ENCODE peak calls at places on chromosomes 1 and 21, in ten cellular contexts. One of them, this sample, is unnamed.

GRCh38 chr21:45983981-45984551 is 2.5 kb downstream of the COL6A1 start:
- DNase-seq in esophagus squamous epithelium: no peak
- DNase-seq in thoracic aorta: no peak
- DNase-seq in left ventricle myocardium inferior: peak
- DNase-seq in IMR-90: no peak
- DNase-seq in fibroblast of mammary gland: peak
- DNase-seq in upper lobe of right lung: peak
- DNase-seq in epithelial cell of esophagus: no peak
- DNase-seq in stomach: no peak
- DNase-seq in cardiac fibroblast: no peak
- DNase-seq in this sample: peak

GRCh38 chr1:47725732-47726495 is 271.3 kb downstream of the TRABD2B start:
- DNase-seq in esophagus squamous epithelium: no peak
- DNase-seq in thoracic aorta: no peak
- DNase-seq in left ventricle myocardium inferior: peak
- DNase-seq in IMR-90: peak
- DNase-seq in fibroblast of mammary gland: peak
- DNase-seq in upper lobe of right lung: peak
- DNase-seq in epithelial cell of esophagus: peak
- DNase-seq in stomach: peak
- DNase-seq in cardiac fibroblast: peak
- DNase-seq in this sample: peak

GRCh38 chr1:236522937-236523703 is 662 bp upstream of the LGALS8 start:
- DNase-seq in esophagus squamous epithelium: no peak
- DNase-seq in thoracic aorta: no peak
- DNase-seq in left ventricle myocardium inferior: peak
- DNase-seq in IMR-90: no peak
- DNase-seq in fibroblast of mammary gland: no peak
- DNase-seq in upper lobe of right lung: no peak
- DNase-seq in epithelial cell of esophagus: peak
- DNase-seq in stomach: peak
- DNase-seq in cardiac fibroblast: no peak
- DNase-seq in this sample: peak

GRCh38 chr1:204992940-204993339 is 50.1 kb upstream of the CNTN2 start:
- DNase-seq in esophagus squamous epithelium: no peak
- DNase-seq in thoracic aorta: no peak
- DNase-seq in left ventricle myocardium inferior: no peak
- DNase-seq in IMR-90: no peak
- DNase-seq in fibroblast of mammary gland: no peak
- DNase-seq in upper lobe of right lung: no peak
- DNase-seq in epithelial cell of esophagus: no peak
- DNase-seq in stomach: no peak
- DNase-seq in cardiac fibroblast: no peak
- DNase-seq in this sample: no peak

GRCh38 chr1:208461680-208462079 is 217.5 kb upstream of the PLXNA2 start:
- DNase-seq in esophagus squamous epithelium: no peak
- DNase-seq in thoracic aorta: no peak
- DNase-seq in left ventricle myocardium inferior: no peak
- DNase-seq in IMR-90: no peak
- DNase-seq in fibroblast of mammary gland: no peak
- DNase-seq in upper lobe of right lung: no peak
- DNase-seq in epithelial cell of esophagus: peak
- DNase-seq in stomach: no peak
- DNase-seq in cardiac fibroblast: no peak
- DNase-seq in this sample: no peak

GRCh38 chr1:226653311-226653921 is 85.7 kb downstream of the ITPKB start:
- DNase-seq in esophagus squamous epithelium: no peak
- DNase-seq in thoracic aorta: no peak
- DNase-seq in left ventricle myocardium inferior: peak
- DNase-seq in IMR-90: no peak
- DNase-seq in fibroblast of mammary gland: no peak
- DNase-seq in upper lobe of right lung: no peak
- DNase-seq in epithelial cell of esophagus: no peak
- DNase-seq in stomach: no peak
- DNase-seq in cardiac fibroblast: no peak
- DNase-seq in this sample: no peak

GRCh38 chr1:205812878-205813754 is at the start of gene SLC41A1:
- DNase-seq in esophagus squamous epithelium: peak
- DNase-seq in thoracic aorta: peak
- DNase-seq in left ventricle myocardium inferior: peak
- DNase-seq in IMR-90: peak
- DNase-seq in fibroblast of mammary gland: peak
- DNase-seq in upper lobe of right lung: peak
- DNase-seq in epithelial cell of esophagus: peak
- DNase-seq in stomach: peak
- DNase-seq in cardiac fibroblast: peak
- DNase-seq in this sample: peak

GRCh38 chr1:63595435-63595834 is 2.2 kb downstream of the PGM1 start:
- DNase-seq in esophagus squamous epithelium: no peak
- DNase-seq in thoracic aorta: no peak
- DNase-seq in left ventricle myocardium inferior: no peak
- DNase-seq in IMR-90: no peak
- DNase-seq in fibroblast of mammary gland: no peak
- DNase-seq in upper lobe of right lung: no peak
- DNase-seq in epithelial cell of esophagus: no peak
- DNase-seq in stomach: no peak
- DNase-seq in cardiac fibroblast: no peak
- DNase-seq in this sample: no peak

GRCh38 chr1:79235221-79236002 is 228.9 kb upstream of the ADGRL4 start:
- DNase-seq in esophagus squamous epithelium: no peak
- DNase-seq in thoracic aorta: no peak
- DNase-seq in left ventricle myocardium inferior: no peak
- DNase-seq in IMR-90: no peak
- DNase-seq in fibroblast of mammary gland: peak
- DNase-seq in upper lobe of right lung: no peak
- DNase-seq in epithelial cell of esophagus: no peak
- DNase-seq in stomach: no peak
- DNase-seq in cardiac fibroblast: peak
- DNase-seq in this sample: no peak

GRCh38 chr1:17233675-17234074 is 15.2 kb upstream of the PADI3 start:
- DNase-seq in esophagus squamous epithelium: no peak
- DNase-seq in thoracic aorta: peak
- DNase-seq in left ventricle myocardium inferior: peak
- DNase-seq in IMR-90: peak
- DNase-seq in fibroblast of mammary gland: peak
- DNase-seq in upper lobe of right lung: peak
- DNase-seq in epithelial cell of esophagus: peak
- DNase-seq in stomach: peak
- DNase-seq in cardiac fibroblast: peak
- DNase-seq in this sample: no peak

GRCh38 chr1:157992813-157993178 is 649 bp upstream of the KIRREL1 start:
- DNase-seq in esophagus squamous epithelium: no peak
- DNase-seq in thoracic aorta: no peak
- DNase-seq in left ventricle myocardium inferior: no peak
- DNase-seq in IMR-90: no peak
- DNase-seq in fibroblast of mammary gland: peak
- DNase-seq in upper lobe of right lung: no peak
- DNase-seq in epithelial cell of esophagus: no peak
- DNase-seq in stomach: no peak
- DNase-seq in cardiac fibroblast: no peak
- DNase-seq in this sample: no peak

GRCh38 chr1:8712413-8713229 is 104.8 kb downstream of the RERE start:
- DNase-seq in esophagus squamous epithelium: no peak
- DNase-seq in thoracic aorta: no peak
- DNase-seq in left ventricle myocardium inferior: no peak
- DNase-seq in IMR-90: peak
- DNase-seq in fibroblast of mammary gland: peak
- DNase-seq in upper lobe of right lung: no peak
- DNase-seq in epithelial cell of esophagus: peak
- DNase-seq in stomach: no peak
- DNase-seq in cardiac fibroblast: peak
- DNase-seq in this sample: no peak

GRCh38 chr1:115529216-115529897 is 112.4 kb upstream of the VANGL1 start:
- DNase-seq in esophagus squamous epithelium: no peak
- DNase-seq in thoracic aorta: no peak
- DNase-seq in left ventricle myocardium inferior: no peak
- DNase-seq in IMR-90: no peak
- DNase-seq in fibroblast of mammary gland: peak
- DNase-seq in upper lobe of right lung: no peak
- DNase-seq in epithelial cell of esophagus: peak
- DNase-seq in stomach: no peak
- DNase-seq in cardiac fibroblast: no peak
- DNase-seq in this sample: no peak

GRCh38 chr1:11703357-11704225 is 12.1 kb downstream of the DRAXIN start:
- DNase-seq in esophagus squamous epithelium: no peak
- DNase-seq in thoracic aorta: no peak
- DNase-seq in left ventricle myocardium inferior: no peak
- DNase-seq in IMR-90: no peak
- DNase-seq in fibroblast of mammary gland: no peak
- DNase-seq in upper lobe of right lung: no peak
- DNase-seq in epithelial cell of esophagus: no peak
- DNase-seq in stomach: no peak
- DNase-seq in cardiac fibroblast: no peak
- DNase-seq in this sample: no peak

GRCh38 chr1:5831600-5832335 is 160.5 kb downstream of the NPHP4 start:
- DNase-seq in esophagus squamous epithelium: no peak
- DNase-seq in thoracic aorta: no peak
- DNase-seq in left ventricle myocardium inferior: no peak
- DNase-seq in IMR-90: no peak
- DNase-seq in fibroblast of mammary gland: no peak
- DNase-seq in upper lobe of right lung: no peak
- DNase-seq in epithelial cell of esophagus: no peak
- DNase-seq in stomach: no peak
- DNase-seq in cardiac fibroblast: no peak
- DNase-seq in this sample: peak

GRCh38 chr1:43570784-43571183 is 40.1 kb downstream of the PTPRF start:
- DNase-seq in esophagus squamous epithelium: no peak
- DNase-seq in thoracic aorta: no peak
- DNase-seq in left ventricle myocardium inferior: no peak
- DNase-seq in IMR-90: no peak
- DNase-seq in fibroblast of mammary gland: no peak
- DNase-seq in upper lobe of right lung: no peak
- DNase-seq in epithelial cell of esophagus: no peak
- DNase-seq in stomach: no peak
- DNase-seq in cardiac fibroblast: no peak
- DNase-seq in this sample: no peak
- TF ChIP-seq CTCF in esophagus squamous epithelium: no peak
- TF ChIP-seq CTCF in thoracic aorta: no peak
- TF ChIP-seq CTCF in left ventricle myocardium inferior: no peak
- TF ChIP-seq CTCF in IMR-90: no peak
- TF ChIP-seq CTCF in fibroblast of mammary gland: no peak
- TF ChIP-seq CTCF in upper lobe of right lung: no peak
- TF ChIP-seq CTCF in epithelial cell of esophagus: no peak
- TF ChIP-seq CTCF in stomach: no peak
- TF ChIP-seq CTCF in cardiac fibroblast: no peak
- TF ChIP-seq CTCF in this sample: no peak

GRCh38 chr1:199550384-199551067 is 477.0 kb upstream of the NR5A2 start:
- DNase-seq in esophagus squamous epithelium: no peak
- DNase-seq in thoracic aorta: no peak
- DNase-seq in left ventricle myocardium inferior: no peak
- DNase-seq in IMR-90: peak
- DNase-seq in fibroblast of mammary gland: peak
- DNase-seq in upper lobe of right lung: no peak
- DNase-seq in epithelial cell of esophagus: no peak
- DNase-seq in stomach: no peak
- DNase-seq in cardiac fibroblast: peak
- DNase-seq in this sample: no peak
- TF ChIP-seq CTCF in esophagus squamous epithelium: no peak
- TF ChIP-seq CTCF in thoracic aorta: no peak
- TF ChIP-seq CTCF in left ventricle myocardium inferior: no peak
- TF ChIP-seq CTCF in IMR-90: peak
- TF ChIP-seq CTCF in fibroblast of mammary gland: no peak
- TF ChIP-seq CTCF in upper lobe of right lung: no peak
- TF ChIP-seq CTCF in epithelial cell of esophagus: no peak
- TF ChIP-seq CTCF in stomach: no peak
- TF ChIP-seq CTCF in cardiac fibroblast: no peak
- TF ChIP-seq CTCF in this sample: no peak

GRCh38 chr1:110436635-110437034 is 14.3 kb upstream of the PROK1 start:
- DNase-seq in esophagus squamous epithelium: no peak
- DNase-seq in thoracic aorta: no peak
- DNase-seq in left ventricle myocardium inferior: no peak
- DNase-seq in IMR-90: peak
- DNase-seq in fibroblast of mammary gland: no peak
- DNase-seq in upper lobe of right lung: no peak
- DNase-seq in epithelial cell of esophagus: no peak
- DNase-seq in stomach: no peak
- DNase-seq in cardiac fibroblast: no peak
- DNase-seq in this sample: no peak

GRCh38 chr1:110430901-110431300 is 20.0 kb upstream of the PROK1 start:
- DNase-seq in esophagus squamous epithelium: no peak
- DNase-seq in thoracic aorta: no peak
- DNase-seq in left ventricle myocardium inferior: no peak
- DNase-seq in IMR-90: no peak
- DNase-seq in fibroblast of mammary gland: no peak
- DNase-seq in upper lobe of right lung: no peak
- DNase-seq in epithelial cell of esophagus: no peak
- DNase-seq in stomach: no peak
- DNase-seq in cardiac fibroblast: no peak
- DNase-seq in this sample: no peak

GRCh38 chr1:110433213-110433612 is 17.7 kb upstream of the PROK1 start:
- DNase-seq in esophagus squamous epithelium: no peak
- DNase-seq in thoracic aorta: no peak
- DNase-seq in left ventricle myocardium inferior: no peak
- DNase-seq in IMR-90: no peak
- DNase-seq in fibroblast of mammary gland: no peak
- DNase-seq in upper lobe of right lung: no peak
- DNase-seq in epithelial cell of esophagus: no peak
- DNase-seq in stomach: no peak
- DNase-seq in cardiac fibroblast: no peak
- DNase-seq in this sample: no peak

GRCh38 chr1:110434946-110435345 is 16.0 kb upstream of the PROK1 start:
- DNase-seq in esophagus squamous epithelium: no peak
- DNase-seq in thoracic aorta: no peak
- DNase-seq in left ventricle myocardium inferior: no peak
- DNase-seq in IMR-90: no peak
- DNase-seq in fibroblast of mammary gland: no peak
- DNase-seq in upper lobe of right lung: no peak
- DNase-seq in epithelial cell of esophagus: no peak
- DNase-seq in stomach: no peak
- DNase-seq in cardiac fibroblast: peak
- DNase-seq in this sample: no peak

GRCh38 chr1:110433803-110434202 is 17.1 kb upstream of the PROK1 start:
- DNase-seq in esophagus squamous epithelium: no peak
- DNase-seq in thoracic aorta: no peak
- DNase-seq in left ventricle myocardium inferior: peak
- DNase-seq in IMR-90: peak
- DNase-seq in fibroblast of mammary gland: peak
- DNase-seq in upper lobe of right lung: peak
- DNase-seq in epithelial cell of esophagus: peak
- DNase-seq in stomach: peak
- DNase-seq in cardiac fibroblast: peak
- DNase-seq in this sample: peak
- TF ChIP-seq CTCF in esophagus squamous epithelium: peak
- TF ChIP-seq CTCF in thoracic aorta: no peak
- TF ChIP-seq CTCF in left ventricle myocardium inferior: peak
- TF ChIP-seq CTCF in IMR-90: peak
- TF ChIP-seq CTCF in fibroblast of mammary gland: no peak
- TF ChIP-seq CTCF in upper lobe of right lung: peak
- TF ChIP-seq CTCF in epithelial cell of esophagus: peak
- TF ChIP-seq CTCF in stomach: no peak
- TF ChIP-seq CTCF in cardiac fibroblast: no peak
- TF ChIP-seq CTCF in this sample: peak

DNA sequence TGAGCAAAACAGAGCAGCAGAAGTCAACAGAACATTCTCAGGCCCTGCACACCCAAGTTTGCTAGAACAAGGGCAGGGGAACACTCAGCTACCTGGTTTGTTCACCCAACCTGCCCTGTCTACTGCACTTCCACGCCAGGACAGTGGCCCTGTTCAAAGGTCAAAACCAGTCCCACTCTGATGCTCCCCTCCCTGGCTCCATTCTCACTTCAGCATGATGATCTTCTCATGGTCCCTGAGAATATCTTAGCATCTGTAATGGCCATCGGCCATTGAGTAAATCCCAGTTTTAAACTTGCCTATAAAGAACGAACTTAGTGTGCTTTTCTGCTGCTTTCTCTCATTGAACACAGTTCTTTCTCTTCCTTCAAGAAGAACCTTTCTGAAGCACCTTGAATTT is 293.6 kb downstream of the SMYD3 start:
- DNase-seq in esophagus squamous epithelium: no peak
- DNase-seq in thoracic aorta: no peak
- DNase-seq in left ventricle myocardium inferior: no peak
- DNase-seq in IMR-90: no peak
- DNase-seq in fibroblast of mammary gland: no peak
- DNase-seq in upper lobe of right lung: no peak
- DNase-seq in epithelial cell of esophagus: no peak
- DNase-seq in stomach: no peak
- DNase-seq in cardiac fibroblast: no peak
- DNase-seq in this sample: no peak
- TF ChIP-seq CTCF in esophagus squamous epithelium: no peak
- TF ChIP-seq CTCF in thoracic aorta: no peak
- TF ChIP-seq CTCF in left ventricle myocardium inferior: no peak
- TF ChIP-seq CTCF in IMR-90: no peak
- TF ChIP-seq CTCF in fibroblast of mammary gland: no peak
- TF ChIP-seq CTCF in upper lobe of right lung: no peak
- TF ChIP-seq CTCF in epithelial cell of esophagus: no peak
- TF ChIP-seq CTCF in stomach: no peak
- TF ChIP-seq CTCF in cardiac fibroblast: no peak
- TF ChIP-seq CTCF in this sample: no peak